ENCODE peak calls at places on chromosome 15, in nine cellular contexts. E is tibial artery; T is mesothelial cell of epicardium; X is SW 1271; N is A172; U is activated CD8-positive, alpha-beta T cell treated with anti-CD3 and anti-CD28 coated beads, Interleukin-2, amount 10 ng/mL, durations not matched to agents 7 days and 5 days; O is stimulated activated CD4-positive, alpha-beta T cell treated with anti-CD3 and anti-CD28 coated beads, TNF-alpha, amount 100 ng/mL, for 24 hours; Y is fibroblast of mammary gland; J is caudate nucleus. A is an unnamed sample.

GRCh38 chr15:58773024-58773423 is 1.9 kb downstream of the MINDY2 start:
- DNase-seq in E (no peak), T (no peak), Y (peak), O (no peak), J (no peak), U (no peak), N (no peak), X (no peak), A (no peak)

GRCh38 chr15:74213858-74214284 is 11.3 kb upstream of the STRA6 start:
- DNase-seq in U (no peak), X (no peak), E (no peak), T (no peak), N (no peak), O (no peak), Y (no peak), J (no peak), A (no peak)

GRCh38 chr15:95416576-95416975 is 913.9 kb upstream of the NR2F2 start:
- DNase-seq in J (no peak), U (no peak), O (no peak), Y (no peak), X (no peak), N (no peak), E (no peak), T (no peak), A (no peak)

GRCh38 chr15:59335197-59335786 is 37.4 kb downstream of the MYO1E start:
- DNase-seq in J (no peak), O (no peak), X (no peak), U (no peak), T (no peak), N (no peak), Y (no peak), E (no peak), A (no peak)

GRCh38 chr15:90249123-90249863 is at the start of gene TTLL13:
- DNase-seq in X (peak), U (peak), O (peak), N (peak), J (peak), E (peak), T (peak), Y (peak), A (peak)

GRCh38 chr15:88476635-88477038 is 9.1 kb downstream of the MRPS11 start:
- DNase-seq in X (peak), Y (peak), N (peak), J (peak), E (no peak), T (no peak), U (peak), O (no peak), A (no peak)

GRCh38 chr15:64634576-64635485 is 140.6 kb downstream of the RBPMS2 start:
- DNase-seq in Y (no peak), U (peak), T (no peak), X (peak), O (peak), N (no peak), J (no peak), E (no peak), A (peak)

GRCh38 chr15:66961407-66961884 is 104.0 kb upstream of the SMAD3 start:
- DNase-seq in Y (peak), N (no peak), X (no peak), U (no peak), T (no peak), E (peak), O (no peak), J (no peak), A (no peak)

GRCh38 chr15:30963681-30964080 is 27.7 kb downstream of the MTMR10 start:
- DNase-seq in J (no peak), E (no peak), Y (no peak), U (no peak), X (no peak), O (no peak), N (no peak), T (no peak), A (no peak)

GRCh38 chr15:83312046-83312445 is 27.6 kb upstream of the BNC1 start:
- DNase-seq in X (no peak), N (no peak), U (no peak), Y (no peak), T (no peak), J (no peak), O (no peak), E (no peak), A (no peak)

GRCh38 chr15:99976811-99977271 is 243.6 kb upstream of the LYSMD4 start:
- DNase-seq in U (no peak), J (no peak), E (no peak), O (no peak), Y (peak), X (no peak), N (no peak), T (no peak), A (no peak)

GRCh38 chr15:51202783-51203182 is 108.1 kb upstream of the TNFAIP8L3 start:
- DNase-seq in X (no peak), E (no peak), Y (peak), U (no peak), J (no peak), N (no peak), T (no peak), O (no peak), A (no peak)

GRCh38 chr15:40329804-40330203 is 6.3 kb downstream of the INAFM2 start:
- DNase-seq in U (no peak), Y (no peak), N (no peak), T (no peak), J (no peak), E (no peak), X (no peak), O (no peak), A (no peak)

GRCh38 chr15:85533949-85534543 is 153.6 kb downstream of the AKAP13 start:
- DNase-seq in U (peak), N (no peak), E (no peak), X (no peak), T (no peak), O (no peak), Y (no peak), J (no peak), A (no peak)

GRCh38 chr15:80984856-80985255 is 4.8 kb downstream of the MESD start:
- DNase-seq in E (no peak), Y (peak), N (no peak), O (no peak), X (no peak), T (no peak), J (no peak), U (no peak), A (no peak)

GRCh38 chr15:91021516-91022074 is 799 bp downstream of the VPS33B start:
- DNase-seq in X (no peak), J (no peak), E (no peak), Y (peak), T (no peak), N (peak), O (no peak), U (no peak), A (no peak)

GRCh38 chr15:89383635-89384604 is 49.3 kb upstream of the POLG start:
- DNase-seq in T (peak), N (no peak), X (no peak), U (no peak), J (no peak), O (no peak), Y (peak), E (no peak), A (no peak)

GRCh38 chr15:57947282-57947681 is 118.2 kb downstream of the ALDH1A2 start:
- DNase-seq in T (no peak), X (no peak), O (no peak), U (no peak), J (no peak), N (no peak), Y (no peak), E (no peak), A (no peak)

GRCh38 chr15:35751421-35752133 is 205.6 kb upstream of the DPH6 start:
- DNase-seq in E (peak), X (peak), Y (peak), U (peak), J (peak), N (peak), O (peak), T (peak), A (peak)

GRCh38 chr15:73952171-73952912 is 26.1 kb downstream of the LOXL1 start:
- DNase-seq in Y (no peak), J (no peak), U (no peak), T (no peak), N (no peak), E (peak), O (no peak), X (no peak), A (no peak)

GRCh38 chr15:97604673-97605072 is 355.8 kb upstream of the ARRDC4 start:
- DNase-seq in E (no peak), U (no peak), J (no peak), O (no peak), Y (no peak), N (no peak), X (no peak), T (no peak), A (no peak)

GRCh38 chr15:70382762-70383458 is 285.2 kb upstream of the TLE3 start:
- DNase-seq in U (peak), X (no peak), T (peak), N (no peak), O (no peak), J (no peak), E (no peak), Y (no peak), A (no peak)

GRCh38 chr15:29129903-29130302 is 139.7 kb downstream of the NSMCE3 start:
- DNase-seq in Y (no peak), E (peak), T (no peak), X (no peak), N (no peak), O (no peak), J (no peak), U (no peak), A (no peak)

GRCh38 chr15:92611995-92612745 is 43.4 kb downstream of the FAM174B start:
- DNase-seq in X (no peak), T (no peak), O (no peak), U (no peak), N (no peak), J (peak), Y (no peak), E (peak), A (no peak)

GRCh38 chr15:31313223-31313622 is 13.4 kb upstream of the KLF13 start:
- DNase-seq in J (no peak), X (no peak), O (no peak), U (no peak), N (no peak), E (no peak), Y (no peak), T (no peak), A (no peak)